ENCODE peak calls at places on chromosome 19, in four cellular contexts. One of them, this sample, is unnamed.
A peak's percentile ranks its signal among the peaks of the same experiment; 100 is the strongest.

GRCh38 chr19:54430306-54431254 is 15.3 kb downstream of the TTYH1 start:
- DNase-seq in H1: peak; percentile 94
- DNase-seq in K562: peak; percentile 87
- DNase-seq in GM12892: peak; percentile 56
- DNase-seq in this sample: no peak

GRCh38 chr19:40461669-40462221 is 3.8 kb downstream of the BLVRB start:
- DNase-seq in H1: no peak
- DNase-seq in GM12892: no peak
- DNase-seq in K562: no peak
- DNase-seq in this sample: no peak

GRCh38 chr19:39199025-39199424 is 2.3 kb downstream of the NCCRP1 start:
- DNase-seq in H1: no peak
- DNase-seq in K562: no peak
- DNase-seq in GM12892: no peak
- DNase-seq in this sample: no peak

GRCh38 chr19:6811906-6812305 is 39.4 kb downstream of the VAV1 start:
- DNase-seq in GM12892: no peak
- DNase-seq in K562: peak; percentile 82
- DNase-seq in H1: no peak
- DNase-seq in this sample: no peak

GRCh38 chr19:11200015-11200574 is 2.8 kb upstream of the KANK2 start:
- DNase-seq in H1: no peak
- DNase-seq in K562: no peak
- DNase-seq in GM12892: no peak
- DNase-seq in this sample: no peak

GRCh38 chr19:46713781-46714522 is 3.0 kb downstream of the PRKD2 start:
- DNase-seq in GM12892: peak; percentile 81
- DNase-seq in H1: peak; percentile 89
- DNase-seq in K562: peak; percentile 90
- DNase-seq in this sample: peak; percentile 83

GRCh38 chr19:35959040-35959967 is 23.1 kb downstream of the LRFN3 start:
- DNase-seq in K562: peak; percentile 57
- DNase-seq in H1: peak; percentile 58
- DNase-seq in GM12892: peak; percentile 55
- DNase-seq in this sample: peak; percentile 53

GRCh38 chr19:41377977-41378707 is 1.8 kb downstream of the TMEM91 start:
- DNase-seq in GM12892: peak; percentile 48
- DNase-seq in H1: peak; percentile 68
- DNase-seq in K562: peak; percentile 52
- DNase-seq in this sample: peak; percentile 58

GRCh38 chr19:16064209-16064889 is 11.9 kb upstream of the TPM4 start:
- DNase-seq in GM12892: no peak
- DNase-seq in K562: no peak
- DNase-seq in H1: no peak
- DNase-seq in this sample: no peak

GRCh38 chr19:8452446-8453123 is 7.8 kb downstream of the HNRNPM start:
- DNase-seq in GM12892: no peak
- DNase-seq in H1: no peak
- DNase-seq in K562: no peak
- DNase-seq in this sample: no peak

GRCh38 chr19:5593963-5594255 is 26.2 kb upstream of the TINCR start:
- DNase-seq in GM12892: no peak
- DNase-seq in H1: no peak
- DNase-seq in K562: peak; percentile 37
- DNase-seq in this sample: no peak

GRCh38 chr19:35060160-35060855 is 18.8 kb downstream of the HPN start:
- DNase-seq in H1: no peak
- DNase-seq in GM12892: no peak
- DNase-seq in K562: no peak
- DNase-seq in this sample: no peak

GRCh38 chr19:21751379-21751778 is 16.0 kb downstream of the ZNF100 start:
- DNase-seq in H1: no peak
- DNase-seq in K562: no peak
- DNase-seq in GM12892: no peak
- DNase-seq in this sample: no peak

GRCh38 chr19:50025022-50025793 is at the start of gene VRK3:
- DNase-seq in H1: peak; percentile 93
- DNase-seq in K562: peak; percentile 96
- DNase-seq in GM12892: peak; percentile 95
- DNase-seq in this sample: peak; percentile 87
- TF ChIP-seq POLR2AphosphoS5 in H1: no peak
- TF ChIP-seq POLR2AphosphoS5 in K562: peak; percentile 81
- TF ChIP-seq POLR2AphosphoS5 in GM12892: peak; percentile 73
- TF ChIP-seq POLR2AphosphoS5 in this sample: peak; percentile 78

GRCh38 chr19:27753622-27754021 is 1459.3 kb downstream of the UQCRFS1 start:
- DNase-seq in K562: no peak
- DNase-seq in H1: no peak
- DNase-seq in GM12892: no peak
- DNase-seq in this sample: no peak

GRCh38 chr19:27758626-27759505 is 1454.1 kb downstream of the UQCRFS1 start:
- DNase-seq in GM12892: no peak
- DNase-seq in H1: no peak
- DNase-seq in K562: no peak
- DNase-seq in this sample: no peak

GRCh38 chr19:27752530-27753184 is 1460.3 kb downstream of the UQCRFS1 start:
- DNase-seq in GM12892: no peak
- DNase-seq in K562: no peak
- DNase-seq in H1: no peak
- DNase-seq in this sample: no peak

GRCh38 chr19:27750697-27751391 is 1462.1 kb downstream of the UQCRFS1 start:
- DNase-seq in K562: no peak
- DNase-seq in H1: no peak
- DNase-seq in GM12892: no peak
- DNase-seq in this sample: no peak

GRCh38 chr19:27754700-27755099 is 1458.3 kb downstream of the UQCRFS1 start:
- DNase-seq in GM12892: no peak
- DNase-seq in H1: no peak
- DNase-seq in K562: no peak
- DNase-seq in this sample: no peak
- TF ChIP-seq POLR2A in GM12892: no peak
- TF ChIP-seq POLR2A in H1: no peak
- TF ChIP-seq POLR2A in K562: no peak
- TF ChIP-seq POLR2A in this sample: no peak

GRCh38 chr19:29277107-29277506 is 64.2 kb upstream of the UQCRFS1 start:
- DNase-seq in GM12892: peak; percentile 52
- DNase-seq in H1: peak; percentile 57
- DNase-seq in K562: no peak
- DNase-seq in this sample: peak; percentile 56
- TF ChIP-seq TAF1 in GM12892: no peak
- TF ChIP-seq TAF1 in H1: no peak
- TF ChIP-seq TAF1 in K562: no peak
- TF ChIP-seq TAF1 in this sample: no peak

GRCh38 chr19:45681391-45682015 is 10.2 kb downstream of the SNRPD2 start:
- DNase-seq in K562: peak; percentile 82
- DNase-seq in GM12892: peak; percentile 85
- DNase-seq in H1: peak; percentile 95
- DNase-seq in this sample: peak; percentile 82
- TF ChIP-seq POLR2AphosphoS5 in K562: no peak
- TF ChIP-seq POLR2AphosphoS5 in GM12892: no peak
- TF ChIP-seq POLR2AphosphoS5 in H1: no peak
- TF ChIP-seq POLR2AphosphoS5 in this sample: no peak

DNA sequence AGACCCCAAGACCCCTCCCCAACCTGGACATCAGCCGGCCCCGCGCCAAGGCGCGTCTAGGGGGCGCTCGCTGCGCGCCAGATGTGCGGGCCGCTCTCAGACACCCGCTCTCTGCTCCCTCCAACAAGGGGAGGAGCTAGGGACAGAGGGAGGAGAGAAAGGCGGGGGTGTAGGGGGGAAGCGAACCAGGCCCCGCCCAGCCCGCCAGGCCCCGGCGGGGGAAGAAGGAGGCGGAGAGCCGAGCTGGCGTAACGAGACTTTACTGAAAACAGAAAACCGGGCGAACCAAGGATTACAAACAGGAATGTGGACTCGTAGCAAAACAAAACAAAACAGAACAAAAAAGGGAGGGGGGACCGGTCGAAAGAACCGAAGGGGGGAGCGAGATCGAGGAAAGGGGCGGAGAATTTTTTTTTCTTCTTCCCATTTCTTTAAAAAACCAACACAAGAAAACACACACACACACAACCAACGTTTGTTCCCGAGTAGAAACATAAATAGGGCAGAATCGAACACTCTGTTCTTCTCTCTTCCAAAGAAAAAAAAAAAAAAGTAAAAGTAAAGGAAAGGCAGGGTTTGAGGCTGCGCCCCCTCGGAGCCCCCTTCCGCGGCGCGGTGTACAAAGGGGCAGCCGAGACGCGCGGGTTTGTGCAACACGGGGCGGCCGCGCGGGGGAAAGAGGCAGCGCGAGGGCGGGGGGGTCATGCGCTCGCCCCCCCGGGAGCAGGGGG is 1.7 kb downstream of the JUND start:
- DNase-seq in H1: peak; percentile 93
- DNase-seq in K562: peak; percentile 85
- DNase-seq in GM12892: peak; percentile 94
- DNase-seq in this sample: peak; percentile 95
- TF ChIP-seq POLR2A in H1: peak; percentile 29
- TF ChIP-seq POLR2A in K562: peak; percentile 80
- TF ChIP-seq POLR2A in GM12892: peak; percentile 69
- TF ChIP-seq POLR2A in this sample: no peak

GRCh38 chr19:56377105-56377924 is 16.0 kb downstream of the ZNF582 start:
- DNase-seq in K562: no peak
- DNase-seq in GM12892: no peak
- DNase-seq in H1: no peak
- DNase-seq in this sample: no peak
- TF ChIP-seq TAF1 in K562: no peak
- TF ChIP-seq TAF1 in GM12892: no peak
- TF ChIP-seq TAF1 in H1: no peak
- TF ChIP-seq TAF1 in this sample: no peak

GRCh38 chr19:12945479-12946091 is at the start of gene RAD23A:
- DNase-seq in K562: peak; percentile 88
- DNase-seq in GM12892: peak; percentile 89
- DNase-seq in H1: peak; percentile 99
- DNase-seq in this sample: peak; percentile 87

GRCh38 chr19:12947702-12948596 is 2.3 kb downstream of the RAD23A start:
- DNase-seq in K562: peak; percentile 24
- DNase-seq in H1: no peak
- DNase-seq in GM12892: no peak
- DNase-seq in this sample: no peak

GRCh38 chr19:12948597-12949362 is 3.1 kb downstream of the RAD23A start:
- DNase-seq in K562: no peak
- DNase-seq in H1: no peak
- DNase-seq in GM12892: no peak
- DNase-seq in this sample: no peak

GRCh38 chr19:12944064-12944674 is 1.5 kb upstream of the RAD23A start:
- DNase-seq in GM12892: no peak
- DNase-seq in K562: no peak
- DNase-seq in H1: no peak
- DNase-seq in this sample: no peak

DNA sequence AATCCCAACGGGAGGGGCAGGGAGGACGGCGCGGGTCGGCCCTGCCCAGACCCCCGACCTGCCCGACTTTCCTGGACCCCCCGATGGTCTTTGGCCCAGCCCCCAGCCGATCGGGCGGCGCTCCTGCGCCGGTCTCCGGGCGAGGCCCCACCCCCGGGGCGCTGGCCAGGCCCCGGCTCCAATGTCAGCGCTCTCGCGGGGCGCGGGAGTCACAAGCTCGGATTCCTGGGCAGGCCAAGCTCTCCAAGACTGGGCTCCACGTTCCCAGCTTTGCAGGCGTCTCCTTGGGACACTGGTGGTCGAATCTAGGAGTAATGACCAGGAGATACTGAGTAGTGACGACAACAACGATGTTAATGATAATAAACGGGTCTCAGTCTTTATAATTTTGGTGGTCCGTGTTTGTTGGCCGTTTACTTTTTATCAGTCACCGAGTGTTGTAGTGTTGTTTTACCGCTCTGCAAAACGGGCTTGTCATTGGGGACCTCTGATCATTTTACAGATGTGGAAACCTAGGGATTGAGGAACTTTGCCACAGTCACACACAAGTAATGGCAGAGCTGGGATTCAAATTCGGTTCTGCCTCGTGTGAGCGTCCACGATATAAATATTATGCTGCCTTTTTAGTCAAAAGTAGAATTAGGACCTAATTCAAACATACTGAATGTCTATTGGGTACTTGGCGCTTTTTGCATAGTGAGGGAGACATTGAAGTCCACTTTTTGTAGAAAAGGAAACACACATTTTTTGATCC is 607 bp downstream of the RAD23A start:
- DNase-seq in H1: peak; percentile 89
- DNase-seq in GM12892: peak; percentile 54
- DNase-seq in K562: peak; percentile 91
- DNase-seq in this sample: peak; percentile 55
- TF ChIP-seq POLR2AphosphoS5 in H1: no peak
- TF ChIP-seq POLR2AphosphoS5 in GM12892: no peak
- TF ChIP-seq POLR2AphosphoS5 in K562: no peak
- TF ChIP-seq POLR2AphosphoS5 in this sample: no peak

GRCh38 chr19:3440082-3440481 is 40.2 kb downstream of the SMIM24 start:
- DNase-seq in GM12892: peak; percentile 72
- DNase-seq in K562: peak; percentile 70
- DNase-seq in H1: peak; percentile 92
- DNase-seq in this sample: peak; percentile 73

GRCh38 chr19:3433805-3434540 is 46.4 kb downstream of the SMIM24 start:
- DNase-seq in K562: no peak
- DNase-seq in GM12892: no peak
- DNase-seq in H1: no peak
- DNase-seq in this sample: no peak

GRCh38 chr19:3431760-3432397 is 48.4 kb downstream of the SMIM24 start:
- DNase-seq in H1: no peak
- DNase-seq in GM12892: no peak
- DNase-seq in K562: no peak
- DNase-seq in this sample: no peak

GRCh38 chr19:3433313-3433712 is 47.0 kb downstream of the SMIM24 start:
- DNase-seq in K562: no peak
- DNase-seq in H1: no peak
- DNase-seq in GM12892: no peak
- DNase-seq in this sample: no peak

DNA sequence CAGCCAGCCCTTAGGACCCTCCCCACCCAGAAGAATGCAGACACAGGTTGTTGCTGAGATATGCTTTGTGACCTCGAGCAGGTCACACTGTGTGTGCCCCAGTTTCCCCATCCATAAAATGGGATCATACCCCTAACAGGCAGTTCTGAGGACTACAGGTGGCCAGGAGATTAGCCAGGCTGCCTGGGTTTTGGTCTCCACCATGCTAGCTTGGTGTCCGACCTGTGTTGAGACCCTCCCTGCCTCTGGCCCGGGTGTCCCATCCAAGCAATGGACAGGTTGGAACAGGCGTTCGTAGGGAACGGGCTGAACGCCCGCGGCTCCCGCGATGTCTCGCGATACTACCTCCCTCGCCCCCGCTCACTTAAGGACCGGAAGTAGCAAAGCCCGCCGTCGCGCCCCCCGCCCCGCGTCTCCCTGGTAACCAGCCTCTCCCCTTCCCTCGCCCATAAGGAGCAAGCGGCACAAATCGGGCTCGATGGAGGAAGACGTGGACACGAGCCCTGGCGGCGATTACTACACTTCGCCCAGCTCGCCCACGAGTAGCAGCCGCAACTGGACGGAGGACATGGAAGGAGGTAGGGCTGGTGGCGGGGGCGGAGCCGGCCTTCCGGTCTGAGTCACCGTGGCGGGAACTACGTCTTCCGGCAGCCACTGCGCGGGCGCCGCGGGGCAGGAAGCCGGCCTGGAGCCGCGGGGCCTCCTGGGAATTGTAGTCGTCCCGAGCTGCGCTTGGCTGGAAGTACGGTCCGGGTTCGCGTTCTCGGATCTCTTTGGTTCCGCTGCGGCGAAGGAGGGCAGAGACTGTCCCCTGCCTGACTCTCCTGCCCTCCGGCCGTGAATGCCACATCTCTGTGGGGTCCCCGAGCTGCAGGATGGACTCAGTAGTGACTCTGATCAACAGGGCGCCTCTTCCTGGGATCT is 45.4 kb downstream of the SMIM24 start:
- DNase-seq in K562: peak; percentile 97
- DNase-seq in GM12892: peak; percentile 99
- DNase-seq in H1: peak; percentile 97
- DNase-seq in this sample: peak; percentile 99
- TF ChIP-seq POLR2A in K562: peak; percentile 82
- TF ChIP-seq POLR2A in GM12892: peak; percentile 75
- TF ChIP-seq POLR2A in H1: peak; percentile 82
- TF ChIP-seq POLR2A in this sample: peak; percentile 71